ENCODE peak calls at places on chromosomes 5 and 9, in four cellular contexts. E, U, T and Y are unnamed samples.

GRCh38 chr5:126736141-126736540 is 40.8 kb upstream of the LMNB1 start:
- DNase-seq in T (no peak), E (no peak), U (no peak), Y (no peak)

GRCh38 chr5:122921826-122922225 is 76.4 kb downstream of the SNX24 start:
- DNase-seq in E (no peak), T (no peak), U (no peak), Y (no peak)

GRCh38 chr5:134451618-134452505 is 40.2 kb upstream of the CDKN2AIPNL start:
- DNase-seq in T (peak), U (no peak), E (no peak), Y (no peak)

GRCh38 chr9:6498982-6499381 is 86.0 kb downstream of the UHRF2 start:
- DNase-seq in T (no peak), U (no peak), E (no peak), Y (no peak)

GRCh38 chr5:78594946-78595921 is 53.3 kb downstream of the LHFPL2 start:
- DNase-seq in E (no peak), T (no peak), U (no peak), Y (no peak)

GRCh38 chr5:172529896-172530295 is 75.6 kb upstream of the SH3PXD2B start:
- DNase-seq in E (no peak), U (no peak), T (no peak), Y (no peak)

GRCh38 chr5:64210866-64211265 is 45.2 kb downstream of the RNF180 start:
- DNase-seq in E (no peak), T (no peak), U (no peak), Y (no peak)

GRCh38 chr5:123454236-123454911 is 31.2 kb upstream of the CEP120 start:
- DNase-seq in E (no peak), U (no peak), T (no peak), Y (no peak)

GRCh38 chr5:83628360-83628759 is 92.3 kb downstream of the HAPLN1 start:
- DNase-seq in T (no peak), E (no peak), U (no peak), Y (no peak)

GRCh38 chr5:172599204-172599567 is 41.9 kb upstream of the NEURL1B start:
- DNase-seq in T (no peak), E (no peak), U (no peak), Y (no peak)

GRCh38 chr5:176405656-176406435 is 10.5 kb downstream of the CLTB start:
- DNase-seq in U (no peak), E (no peak), T (no peak), Y (no peak)
- TF ChIP-seq CTCF in U (no peak), E (no peak), T (no peak), Y (no peak)

GRCh38 chr9:84235516-84235915 is 105.0 kb downstream of the SLC28A3 start:
- DNase-seq in T (no peak), U (no peak), E (no peak), Y (no peak)

GRCh38 chr9:84241817-84242356 is 98.7 kb downstream of the SLC28A3 start:
- DNase-seq in U (no peak), E (no peak), T (no peak), Y (no peak)

GRCh38 chr9:84239341-84239740 is 101.2 kb downstream of the SLC28A3 start:
- DNase-seq in T (no peak), E (no peak), U (no peak), Y (no peak)

GRCh38 chr9:84238652-84239051 is 101.9 kb downstream of the SLC28A3 start:
- DNase-seq in T (no peak), E (no peak), U (no peak), Y (no peak)
- TF ChIP-seq CTCF in T (no peak), E (no peak), U (no peak), Y (no peak)

DNA sequence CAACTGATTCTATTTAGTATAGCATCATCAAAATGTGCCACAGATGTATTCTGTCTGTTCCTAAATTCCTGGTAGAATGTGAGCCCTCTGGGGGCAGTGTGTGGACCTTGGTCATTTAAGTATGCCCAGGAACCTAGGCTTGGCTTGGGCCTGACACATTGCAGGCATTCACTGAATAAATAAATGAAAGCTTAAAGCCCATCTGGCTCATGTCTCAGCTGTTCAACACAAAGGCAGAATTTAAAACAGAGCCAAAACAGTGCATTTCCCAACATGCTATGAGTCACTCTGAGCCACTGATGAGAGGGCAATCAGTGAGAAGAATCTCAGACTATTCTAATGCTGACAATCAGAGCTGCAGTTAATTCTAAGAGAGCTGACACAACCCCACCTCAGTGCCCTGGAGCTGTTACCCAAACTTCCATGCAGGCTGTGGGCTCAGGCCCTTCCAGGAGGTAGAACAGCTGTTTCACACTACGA is 8.1 kb downstream of the FAM193B start:
- DNase-seq in T (peak), E (no peak), U (no peak), Y (no peak)
- TF ChIP-seq CTCF in T (no peak), E (no peak), U (no peak), Y (no peak)

DNA sequence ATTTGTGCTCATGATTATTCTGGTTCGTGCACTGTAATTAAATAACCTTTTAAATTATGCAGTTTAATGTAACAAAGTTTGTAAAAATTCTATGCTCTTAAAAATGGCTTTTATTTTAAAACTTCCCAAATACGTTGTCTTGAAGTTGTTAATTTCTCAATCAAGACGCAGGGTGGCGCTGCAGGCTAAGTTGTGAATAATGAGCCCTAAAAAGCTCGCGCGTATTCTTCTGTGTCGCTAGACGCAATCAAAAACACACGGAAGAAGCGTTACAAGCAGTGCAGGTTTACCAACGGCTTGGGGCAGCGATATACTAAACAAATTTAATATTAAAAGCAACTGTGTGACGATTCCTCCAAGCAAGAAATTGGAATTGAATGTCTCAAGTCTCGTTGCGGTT is at the start of gene PCDHB4:
- DNase-seq in T (peak), U (no peak), E (no peak), Y (no peak)
- TF ChIP-seq CTCF in T (peak), U (no peak), E (peak), Y (no peak)

GRCh38 chr5:154756871-154757646 is 1.9 kb downstream of the LARP1 start:
- DNase-seq in T (peak), E (peak), U (no peak), Y (peak)
- TF ChIP-seq CTCF in T (no peak), E (no peak), U (no peak), Y (no peak)

GRCh38 chr9:91424403-91425176 is 958 bp upstream of the NFIL3 start:
- DNase-seq in T (peak), E (peak), U (peak), Y (peak)
- TF ChIP-seq CTCF in T (no peak), E (peak), U (no peak), Y (no peak)

GRCh38 chr5:7857361-7857760 is 6.4 kb upstream of the CFAP90 start:
- DNase-seq in T (no peak), U (no peak), E (no peak), Y (no peak)

GRCh38 chr5:7857918-7858632 is 7.1 kb upstream of the CFAP90 start:
- DNase-seq in U (no peak), T (no peak), E (no peak), Y (no peak)

GRCh38 chr5:7852988-7853387 is 2.1 kb upstream of the CFAP90 start:
- DNase-seq in E (no peak), U (no peak), T (no peak), Y (no peak)

GRCh38 chr5:7855611-7856010 is 4.7 kb upstream of the CFAP90 start:
- DNase-seq in U (no peak), T (no peak), E (no peak), Y (no peak)

DNA sequence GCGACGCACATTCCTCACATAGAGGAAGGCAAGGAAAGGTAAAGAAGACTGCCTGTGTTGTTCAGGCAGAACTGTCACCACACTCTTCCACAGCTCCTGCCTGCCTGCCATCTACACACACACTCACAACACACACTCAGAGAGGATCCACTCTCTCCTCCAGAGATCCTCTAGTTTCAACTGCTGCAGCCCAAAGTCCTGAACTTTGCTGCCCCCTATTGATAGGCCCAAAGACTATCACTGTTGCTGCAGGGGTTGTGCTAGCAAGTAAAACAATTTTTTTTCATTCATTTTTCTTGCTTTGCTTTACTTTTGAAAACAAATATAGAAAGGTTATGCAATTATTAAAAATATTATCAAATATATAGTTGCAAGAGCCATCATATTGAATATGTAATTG is 5.9 kb upstream of the CFAP90 start:
- DNase-seq in U (no peak), E (no peak), T (no peak), Y (peak)
- TF ChIP-seq CTCF in U (peak), E (peak), T (peak), Y (peak)

DNA sequence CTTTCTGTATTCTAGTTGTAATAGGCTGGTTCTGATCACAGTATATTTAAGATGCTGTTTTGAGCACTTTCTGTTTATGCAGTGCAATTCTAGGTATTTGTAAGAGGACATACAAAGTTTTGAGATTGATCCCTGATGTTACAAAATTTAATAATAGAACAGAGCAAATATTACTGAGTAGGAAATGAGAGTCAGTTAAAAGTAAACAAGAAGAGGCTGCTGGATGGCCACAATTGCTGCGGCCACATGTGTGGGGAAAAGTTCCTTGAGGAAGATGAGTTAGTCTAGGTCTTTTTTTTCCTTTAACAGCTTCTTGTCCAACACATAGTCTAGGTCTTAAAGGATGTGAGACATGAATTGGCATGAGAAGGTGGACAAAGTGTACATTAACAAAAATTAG is 11.3 kb downstream of the EHMT1 start:
- DNase-seq in E (peak), T (no peak), U (no peak), Y (no peak)
- TF ChIP-seq CTCF in E (no peak), T (no peak), U (no peak), Y (no peak)

DNA sequence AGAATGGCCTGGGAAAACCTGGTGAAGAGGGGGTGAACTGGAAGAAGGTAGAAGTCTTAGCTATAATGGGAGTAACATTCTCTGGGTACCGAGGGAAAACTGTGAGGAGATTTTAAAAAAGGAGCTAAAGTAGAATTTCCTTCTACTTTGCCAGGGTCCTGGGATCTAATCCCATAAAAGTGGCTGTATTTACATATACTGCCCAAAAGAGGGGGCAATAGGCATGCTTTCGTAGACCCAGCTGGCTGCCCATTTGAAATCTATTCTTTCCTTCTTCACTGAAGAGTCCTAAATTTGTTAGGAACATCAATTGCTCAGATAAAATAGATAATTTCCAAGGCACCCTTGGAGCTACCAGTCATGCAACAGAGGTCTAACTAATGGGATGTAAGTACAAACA is 159.2 kb downstream of the CDC42SE2 start:
- DNase-seq in T (no peak), E (no peak), U (no peak), Y (no peak)
- TF ChIP-seq CTCF in T (peak), E (peak), U (peak), Y (peak)

GRCh38 chr9:88390371-88390990 is 2.2 kb downstream of the SPIN1 start:
- DNase-seq in U (no peak), E (no peak), T (no peak), Y (no peak)

GRCh38 chr9:88387733-88388202 is 476 bp upstream of the SPIN1 start:
- DNase-seq in T (peak), E (peak), U (no peak), Y (no peak)

GRCh38 chr9:88387035-88387732 is 1.1 kb upstream of the SPIN1 start:
- DNase-seq in U (no peak), E (peak), T (peak), Y (peak)

GRCh38 chr9:88388203-88388885 is at the start of gene SPIN1:
- DNase-seq in E (peak), U (peak), T (peak), Y (peak)

GRCh38 chr9:88388886-88389617 is 808 bp downstream of the SPIN1 start:
- DNase-seq in U (no peak), E (peak), T (no peak), Y (peak)
- TF ChIP-seq CTCF in U (peak), E (no peak), T (no peak), Y (no peak)